ENCODE peak calls at places on chromosomes 6 and 20, in eight cellular contexts. One of them, this sample, is unnamed.

GRCh38 chr20:45835230-45836224 is 1.9 kb downstream of the SNX21 start:
- DNase-seq in Panc1: no peak
- DNase-seq in sigmoid colon: peak; percentile 83
- DNase-seq in heart left ventricle: no peak
- DNase-seq in RWPE1: peak; percentile 74
- DNase-seq in WTC11: no peak
- DNase-seq in left lung: no peak
- DNase-seq in progenitor cell of endocrine pancreas: no peak
- DNase-seq in this sample: no peak

GRCh38 chr6:10801224-10801848 is 37.0 kb downstream of the MAK start:
- DNase-seq in Panc1: peak; percentile 61
- DNase-seq in sigmoid colon: no peak
- DNase-seq in heart left ventricle: peak; percentile 38
- DNase-seq in RWPE1: peak; percentile 80
- DNase-seq in WTC11: peak; percentile 73
- DNase-seq in left lung: peak; percentile 82
- DNase-seq in progenitor cell of endocrine pancreas: peak; percentile 37
- DNase-seq in this sample: peak; percentile 66

GRCh38 chr6:33577106-33577535 is 3.0 kb downstream of the BAK1 start:
- DNase-seq in Panc1: no peak
- DNase-seq in sigmoid colon: peak; percentile 82
- DNase-seq in heart left ventricle: peak; percentile 68
- DNase-seq in RWPE1: peak; percentile 92
- DNase-seq in WTC11: no peak
- DNase-seq in left lung: no peak
- DNase-seq in progenitor cell of endocrine pancreas: no peak
- DNase-seq in this sample: no peak

GRCh38 chr20:17327185-17327780 is 100.4 kb downstream of the PCSK2 start:
- DNase-seq in Panc1: no peak
- DNase-seq in sigmoid colon: no peak
- DNase-seq in heart left ventricle: no peak
- DNase-seq in RWPE1: no peak
- DNase-seq in WTC11: peak; percentile 29
- DNase-seq in left lung: peak; percentile 68
- DNase-seq in progenitor cell of endocrine pancreas: no peak
- DNase-seq in this sample: peak; percentile 19

GRCh38 chr6:36495086-36495485 is 52.2 kb downstream of the STK38 start:
- DNase-seq in Panc1: no peak
- DNase-seq in sigmoid colon: no peak
- DNase-seq in heart left ventricle: no peak
- DNase-seq in RWPE1: no peak
- DNase-seq in WTC11: no peak
- DNase-seq in left lung: no peak
- DNase-seq in progenitor cell of endocrine pancreas: no peak
- DNase-seq in this sample: no peak

GRCh38 chr20:60064554-60064953 is 106.3 kb downstream of the CDH26 start:
- DNase-seq in Panc1: no peak
- DNase-seq in sigmoid colon: no peak
- DNase-seq in heart left ventricle: no peak
- DNase-seq in RWPE1: no peak
- DNase-seq in WTC11: no peak
- DNase-seq in left lung: no peak
- DNase-seq in progenitor cell of endocrine pancreas: no peak
- DNase-seq in this sample: no peak

GRCh38 chr20:33111306-33111705 is 31.9 kb downstream of the BPIFB4 start:
- DNase-seq in Panc1: no peak
- DNase-seq in sigmoid colon: no peak
- DNase-seq in heart left ventricle: no peak
- DNase-seq in RWPE1: no peak
- DNase-seq in WTC11: no peak
- DNase-seq in left lung: no peak
- DNase-seq in progenitor cell of endocrine pancreas: no peak
- DNase-seq in this sample: no peak

GRCh38 chr6:64000873-64001497 is 365.4 kb downstream of the PHF3 start:
- DNase-seq in Panc1: no peak
- DNase-seq in sigmoid colon: no peak
- DNase-seq in heart left ventricle: no peak
- DNase-seq in RWPE1: no peak
- DNase-seq in WTC11: no peak
- DNase-seq in left lung: no peak
- DNase-seq in progenitor cell of endocrine pancreas: no peak
- DNase-seq in this sample: no peak

GRCh38 chr6:112780498-112781096 is 433.5 kb downstream of the RFPL4B start:
- DNase-seq in Panc1: peak; percentile 60
- DNase-seq in sigmoid colon: peak; percentile 84
- DNase-seq in heart left ventricle: peak; percentile 75
- DNase-seq in RWPE1: peak; percentile 61
- DNase-seq in WTC11: peak; percentile 73
- DNase-seq in left lung: no peak
- DNase-seq in progenitor cell of endocrine pancreas: peak; percentile 66
- DNase-seq in this sample: peak; percentile 82

GRCh38 chr20:62365814-62366369 is 1.2 kb downstream of the LAMA5 start:
- DNase-seq in Panc1: no peak
- DNase-seq in sigmoid colon: peak; percentile 80
- DNase-seq in heart left ventricle: peak; percentile 49
- DNase-seq in RWPE1: peak; percentile 97
- DNase-seq in WTC11: peak; percentile 67
- DNase-seq in left lung: peak; percentile 86
- DNase-seq in progenitor cell of endocrine pancreas: no peak
- DNase-seq in this sample: peak; percentile 55

GRCh38 chr6:140051521-140052455 is 677.3 kb upstream of the CITED2 start:
- DNase-seq in Panc1: no peak
- DNase-seq in sigmoid colon: no peak
- DNase-seq in heart left ventricle: no peak
- DNase-seq in RWPE1: peak; percentile 86
- DNase-seq in WTC11: no peak
- DNase-seq in left lung: no peak
- DNase-seq in progenitor cell of endocrine pancreas: no peak
- DNase-seq in this sample: no peak

GRCh38 chr6:7673063-7673536 is 52.8 kb upstream of the BMP6 start:
- DNase-seq in Panc1: no peak
- DNase-seq in sigmoid colon: peak; percentile 74
- DNase-seq in heart left ventricle: peak; percentile 20
- DNase-seq in RWPE1: peak; percentile 88
- DNase-seq in WTC11: peak; percentile 75
- DNase-seq in left lung: no peak
- DNase-seq in progenitor cell of endocrine pancreas: no peak
- DNase-seq in this sample: peak; percentile 26

GRCh38 chr6:9563996-9564395 is 850.9 kb downstream of the TFAP2A start:
- DNase-seq in Panc1: no peak
- DNase-seq in sigmoid colon: no peak
- DNase-seq in heart left ventricle: no peak
- DNase-seq in RWPE1: no peak
- DNase-seq in WTC11: no peak
- DNase-seq in left lung: no peak
- DNase-seq in progenitor cell of endocrine pancreas: no peak
- DNase-seq in this sample: no peak

GRCh38 chr6:88867841-88868558 is 95.4 kb downstream of the RNGTT start:
- DNase-seq in Panc1: no peak
- DNase-seq in sigmoid colon: no peak
- DNase-seq in heart left ventricle: no peak
- DNase-seq in RWPE1: peak; percentile 61
- DNase-seq in WTC11: no peak
- DNase-seq in left lung: no peak
- DNase-seq in progenitor cell of endocrine pancreas: no peak
- DNase-seq in this sample: no peak

GRCh38 chr6:23335894-23336293 is 766.5 kb downstream of the HDGFL1 start:
- DNase-seq in Panc1: no peak
- DNase-seq in sigmoid colon: no peak
- DNase-seq in heart left ventricle: no peak
- DNase-seq in RWPE1: no peak
- DNase-seq in WTC11: no peak
- DNase-seq in left lung: no peak
- DNase-seq in progenitor cell of endocrine pancreas: no peak
- DNase-seq in this sample: no peak

GRCh38 chr6:23334360-23334759 is 765.0 kb downstream of the HDGFL1 start:
- DNase-seq in Panc1: no peak
- DNase-seq in sigmoid colon: no peak
- DNase-seq in heart left ventricle: no peak
- DNase-seq in RWPE1: no peak
- DNase-seq in WTC11: no peak
- DNase-seq in left lung: no peak
- DNase-seq in progenitor cell of endocrine pancreas: no peak
- DNase-seq in this sample: no peak

GRCh38 chr6:23343610-23344306 is 774.4 kb downstream of the HDGFL1 start:
- DNase-seq in Panc1: no peak
- DNase-seq in sigmoid colon: no peak
- DNase-seq in heart left ventricle: no peak
- DNase-seq in RWPE1: no peak
- DNase-seq in WTC11: no peak
- DNase-seq in left lung: no peak
- DNase-seq in progenitor cell of endocrine pancreas: no peak
- DNase-seq in this sample: no peak

DNA sequence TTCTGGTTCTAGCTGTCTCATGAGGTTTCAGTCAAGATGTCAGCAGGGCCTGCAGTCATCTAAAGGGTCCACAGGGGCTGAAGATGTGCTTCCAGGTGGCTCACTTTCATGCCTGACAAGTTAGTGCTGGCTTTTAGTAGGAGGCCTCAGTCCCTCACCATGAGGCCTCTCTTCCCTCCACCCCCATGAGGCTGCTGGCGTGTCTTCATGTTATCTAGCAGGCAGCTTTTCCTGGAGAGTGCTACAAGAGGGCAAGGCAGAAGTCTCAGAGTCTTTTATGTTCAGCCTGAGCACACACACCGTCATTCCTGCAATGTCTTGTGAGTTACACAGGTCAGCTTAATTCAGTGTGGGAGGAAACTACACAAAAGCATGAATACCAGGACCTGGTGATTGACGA is 769.9 kb downstream of the HDGFL1 start:
- DNase-seq in Panc1: no peak
- DNase-seq in sigmoid colon: no peak
- DNase-seq in heart left ventricle: no peak
- DNase-seq in RWPE1: no peak
- DNase-seq in WTC11: no peak
- DNase-seq in left lung: no peak
- DNase-seq in progenitor cell of endocrine pancreas: no peak
- DNase-seq in this sample: no peak
- TF ChIP-seq CTCF in Panc1: no peak
- TF ChIP-seq CTCF in sigmoid colon: no peak
- TF ChIP-seq CTCF in heart left ventricle: no peak
- TF ChIP-seq CTCF in RWPE1: no peak
- TF ChIP-seq CTCF in WTC11: no peak
- TF ChIP-seq CTCF in left lung: no peak
- TF ChIP-seq CTCF in progenitor cell of endocrine pancreas: no peak
- TF ChIP-seq CTCF in this sample: no peak

GRCh38 chr6:38179300-38179699 is 359.8 kb downstream of the ZFAND3 start:
- DNase-seq in Panc1: no peak
- DNase-seq in sigmoid colon: no peak
- DNase-seq in heart left ventricle: no peak
- DNase-seq in RWPE1: no peak
- DNase-seq in WTC11: peak; percentile 13
- DNase-seq in left lung: no peak
- DNase-seq in progenitor cell of endocrine pancreas: no peak
- DNase-seq in this sample: no peak
- TF ChIP-seq CTCF in Panc1: no peak
- TF ChIP-seq CTCF in sigmoid colon: no peak
- TF ChIP-seq CTCF in heart left ventricle: no peak
- TF ChIP-seq CTCF in RWPE1: no peak
- TF ChIP-seq CTCF in WTC11: no peak
- TF ChIP-seq CTCF in left lung: no peak
- TF ChIP-seq CTCF in progenitor cell of endocrine pancreas: no peak
- TF ChIP-seq CTCF in this sample: no peak

GRCh38 chr6:109188115-109188411 is 92.8 kb downstream of the CEP57L1 start:
- DNase-seq in Panc1: no peak
- DNase-seq in sigmoid colon: no peak
- DNase-seq in heart left ventricle: no peak
- DNase-seq in RWPE1: no peak
- DNase-seq in WTC11: no peak
- DNase-seq in left lung: no peak
- DNase-seq in progenitor cell of endocrine pancreas: no peak
- DNase-seq in this sample: no peak
- TF ChIP-seq CTCF in Panc1: no peak
- TF ChIP-seq CTCF in sigmoid colon: no peak
- TF ChIP-seq CTCF in heart left ventricle: no peak
- TF ChIP-seq CTCF in RWPE1: peak; percentile 30
- TF ChIP-seq CTCF in WTC11: no peak
- TF ChIP-seq CTCF in left lung: no peak
- TF ChIP-seq CTCF in progenitor cell of endocrine pancreas: no peak
- TF ChIP-seq CTCF in this sample: peak; percentile 14

GRCh38 chr6:68615965-68616364 is 19.1 kb upstream of the ADGRB3 start:
- DNase-seq in Panc1: no peak
- DNase-seq in sigmoid colon: no peak
- DNase-seq in heart left ventricle: no peak
- DNase-seq in RWPE1: no peak
- DNase-seq in WTC11: no peak
- DNase-seq in left lung: no peak
- DNase-seq in progenitor cell of endocrine pancreas: no peak
- DNase-seq in this sample: no peak
- TF ChIP-seq CTCF in Panc1: no peak
- TF ChIP-seq CTCF in sigmoid colon: no peak
- TF ChIP-seq CTCF in heart left ventricle: no peak
- TF ChIP-seq CTCF in RWPE1: no peak
- TF ChIP-seq CTCF in WTC11: no peak
- TF ChIP-seq CTCF in left lung: no peak
- TF ChIP-seq CTCF in progenitor cell of endocrine pancreas: no peak
- TF ChIP-seq CTCF in this sample: no peak

DNA sequence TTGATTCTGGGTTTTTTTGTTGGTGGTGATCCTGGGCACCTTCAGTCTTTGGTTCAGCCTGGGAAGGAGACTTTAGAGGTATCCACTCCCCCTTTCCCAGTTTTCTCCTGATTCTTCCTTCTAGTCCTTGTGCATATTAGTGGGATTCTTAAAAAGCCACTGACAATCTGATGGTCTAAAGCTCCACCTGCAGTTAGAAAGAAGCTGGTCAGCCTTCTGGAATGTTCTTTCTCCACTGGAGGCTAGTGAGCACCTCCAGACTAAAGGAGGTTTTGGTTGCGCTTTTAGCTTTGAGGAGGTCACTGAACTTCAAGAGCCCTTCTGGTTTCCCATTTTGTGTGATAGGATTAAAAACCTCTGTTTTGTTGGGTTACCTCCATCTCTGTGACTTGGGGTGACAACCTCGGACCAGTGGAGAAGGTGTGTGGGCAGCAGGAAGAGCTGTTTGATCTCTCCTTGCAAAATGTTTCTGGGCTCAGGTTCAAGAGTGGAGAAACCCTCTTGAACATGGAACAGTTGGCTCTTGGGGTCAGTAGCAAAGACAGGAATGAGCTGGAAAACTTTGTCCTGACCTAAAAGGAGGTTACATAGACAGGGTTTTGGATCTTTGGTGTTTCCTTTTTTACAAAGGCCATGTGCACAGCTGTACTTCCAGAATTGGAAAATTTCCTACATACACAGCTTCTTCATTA is 29.0 kb downstream of the JARID2 start:
- DNase-seq in Panc1: no peak
- DNase-seq in sigmoid colon: no peak
- DNase-seq in heart left ventricle: no peak
- DNase-seq in RWPE1: no peak
- DNase-seq in WTC11: no peak
- DNase-seq in left lung: no peak
- DNase-seq in progenitor cell of endocrine pancreas: no peak
- DNase-seq in this sample: no peak
- TF ChIP-seq CTCF in Panc1: peak; percentile 22
- TF ChIP-seq CTCF in sigmoid colon: no peak
- TF ChIP-seq CTCF in heart left ventricle: peak; percentile 21
- TF ChIP-seq CTCF in RWPE1: no peak
- TF ChIP-seq CTCF in WTC11: no peak
- TF ChIP-seq CTCF in left lung: no peak
- TF ChIP-seq CTCF in progenitor cell of endocrine pancreas: no peak
- TF ChIP-seq CTCF in this sample: no peak

GRCh38 chr6:139050770-139051313 is 22.3 kb downstream of the ABRACL start:
- DNase-seq in Panc1: no peak
- DNase-seq in sigmoid colon: no peak
- DNase-seq in heart left ventricle: no peak
- DNase-seq in RWPE1: no peak
- DNase-seq in WTC11: no peak
- DNase-seq in left lung: no peak
- DNase-seq in progenitor cell of endocrine pancreas: no peak
- DNase-seq in this sample: no peak
- TF ChIP-seq CTCF in Panc1: peak; percentile 15
- TF ChIP-seq CTCF in sigmoid colon: no peak
- TF ChIP-seq CTCF in heart left ventricle: no peak
- TF ChIP-seq CTCF in RWPE1: no peak
- TF ChIP-seq CTCF in WTC11: no peak
- TF ChIP-seq CTCF in left lung: no peak
- TF ChIP-seq CTCF in progenitor cell of endocrine pancreas: no peak
- TF ChIP-seq CTCF in this sample: no peak

This sample was measured in nephron progenitor cell.